ENCODE peak calls at places on chromosomes 1 and 21, in four cellular contexts. J is A549, O is endothelial cell of umbilical vein, W is HepG2. B is an unnamed sample.

GRCh38 chr1:158117854-158118691 is 62.6 kb upstream of the CD1D start:
- DNase-seq in W (peak), J (peak), O (peak), B (peak)

GRCh38 chr1:182604128-182604834 is at the start of gene RGS16:
- DNase-seq in J (peak), O (peak), W (no peak), B (peak)

GRCh38 chr1:19668893-19669292 is 4.2 kb downstream of the HTR6 start:
- DNase-seq in W (no peak), J (no peak), O (no peak), B (no peak)

GRCh38 chr1:26994020-26994745 is 691 bp downstream of the TRNP1 start:
- DNase-seq in W (no peak), J (no peak), O (no peak), B (peak)

GRCh38 chr21:41823166-41823565 is 56.0 kb downstream of the PRDM15 start:
- DNase-seq in W (no peak), J (no peak), O (no peak), B (no peak)

GRCh38 chr21:45640888-45641479 is 2.5 kb upstream of the PCBP3 start:
- DNase-seq in O (no peak), J (peak), W (no peak), B (no peak)

GRCh38 chr1:6497215-6497866 is 5.9 kb upstream of the PLEKHG5 start:
- DNase-seq in O (peak), W (no peak), J (no peak), B (peak)

GRCh38 chr1:204927673-204928641 is 57.3 kb downstream of the NFASC start:
- DNase-seq in W (no peak), J (no peak), O (no peak), B (no peak)

GRCh38 chr1:40944326-40944725 is 35.2 kb upstream of the CTPS1 start:
- DNase-seq in O (peak), J (peak), W (peak), B (no peak)

GRCh38 chr1:82819234-82819633 is 1018.5 kb downstream of the ADGRL2 start:
- DNase-seq in J (no peak), W (no peak), O (peak), B (no peak)

GRCh38 chr1:70331962-70332361 is 22.6 kb downstream of the ANKRD13C start:
- DNase-seq in J (no peak), O (no peak), W (no peak), B (no peak)

GRCh38 chr1:59366352-59366751 is 69.5 kb downstream of the FGGY start:
- DNase-seq in O (no peak), W (no peak), J (no peak), B (no peak)

GRCh38 chr1:201180133-201180532 is 10.5 kb upstream of the IGFN1 start:
- DNase-seq in W (no peak), J (no peak), O (no peak), B (no peak)

GRCh38 chr1:183246436-183246835 is 60.4 kb downstream of the LAMC2 start:
- DNase-seq in O (no peak), W (no peak), J (no peak), B (peak)

GRCh38 chr1:180953791-180954721 is 41.4 kb downstream of the KIAA1614 start:
- DNase-seq in O (peak), J (peak), W (peak), B (no peak)

GRCh38 chr1:51070011-51070410 is 32.0 kb upstream of the C1orf185 start:
- DNase-seq in O (no peak), W (no peak), J (no peak), B (no peak)

GRCh38 chr1:230073371-230074035 is 6.5 kb downstream of the GALNT2 start:
- DNase-seq in J (peak), O (no peak), W (no peak), B (no peak)

GRCh38 chr1:169089776-169090175 is 16.7 kb upstream of the ATP1B1 start:
- DNase-seq in O (no peak), W (no peak), J (no peak), B (no peak)

GRCh38 chr1:244080343-244080929 is 29.4 kb downstream of the ZBTB18 start:
- DNase-seq in J (no peak), O (no peak), W (no peak), B (no peak)

GRCh38 chr1:91997607-91998195 is 32.1 kb upstream of the EPHX4 start:
- DNase-seq in J (peak), W (peak), O (peak), B (peak)

GRCh38 chr1:203428981-203429599 is 46.5 kb upstream of the PRELP start:
- DNase-seq in J (no peak), W (no peak), O (no peak), B (no peak)

GRCh38 chr1:9537863-9538668 is 1.2 kb upstream of the SLC25A33 start:
- DNase-seq in J (no peak), W (peak), O (no peak), B (no peak)

GRCh38 chr1:90781429-90782020 is 64.4 kb upstream of the BARHL2 start:
- DNase-seq in J (no peak), O (no peak), W (no peak), B (no peak)

GRCh38 chr1:24289937-24290595 is 29.1 kb upstream of the GRHL3 start:
- DNase-seq in J (peak), O (peak), W (no peak), B (peak)

GRCh38 chr1:223776075-223776814 is 63.9 kb downstream of the CAPN2 start:
- DNase-seq in O (peak), W (no peak), J (peak), B (peak)

GRCh38 chr1:24765308-24765988 is 20.2 kb downstream of the CLIC4 start:
- DNase-seq in O (peak), J (no peak), W (no peak), B (peak)

GRCh38 chr1:6658359-6658758 is 33.7 kb downstream of the THAP3 start:
- DNase-seq in J (no peak), O (no peak), W (no peak), B (no peak)

GRCh38 chr1:64877151-64877550 is 89.2 kb downstream of the JAK1 start:
- DNase-seq in J (no peak), W (no peak), O (no peak), B (no peak)

GRCh38 chr1:118949317-118949716 is 38.8 kb downstream of the TBX15 start:
- DNase-seq in W (no peak), O (no peak), J (no peak), B (no peak)

GRCh38 chr1:26279598-26280332 is at the start of gene SH3BGRL3:
- DNase-seq in W (peak), O (peak), J (peak), B (peak)

GRCh38 chr1:17661546-17662157 is 93.5 kb upstream of the ACTL8 start:
- DNase-seq in J (peak), W (peak), O (peak), B (peak)

GRCh38 chr1:117634631-117635030 is 28.8 kb downstream of the TENT5C start:
- DNase-seq in O (no peak), W (no peak), J (no peak), B (no peak)

GRCh38 chr1:211337430-211338227 is 11.0 kb downstream of the TRAF5 start:
- DNase-seq in J (no peak), O (no peak), W (no peak), B (no peak)

GRCh38 chr1:53599461-53599860 is 139.5 kb downstream of the GLIS1 start:
- DNase-seq in J (no peak), O (no peak), W (no peak), B (no peak)

GRCh38 chr1:196180847-196181593 is 427.2 kb downstream of the KCNT2 start:
- DNase-seq in J (peak), W (no peak), O (peak), B (peak)

DNA sequence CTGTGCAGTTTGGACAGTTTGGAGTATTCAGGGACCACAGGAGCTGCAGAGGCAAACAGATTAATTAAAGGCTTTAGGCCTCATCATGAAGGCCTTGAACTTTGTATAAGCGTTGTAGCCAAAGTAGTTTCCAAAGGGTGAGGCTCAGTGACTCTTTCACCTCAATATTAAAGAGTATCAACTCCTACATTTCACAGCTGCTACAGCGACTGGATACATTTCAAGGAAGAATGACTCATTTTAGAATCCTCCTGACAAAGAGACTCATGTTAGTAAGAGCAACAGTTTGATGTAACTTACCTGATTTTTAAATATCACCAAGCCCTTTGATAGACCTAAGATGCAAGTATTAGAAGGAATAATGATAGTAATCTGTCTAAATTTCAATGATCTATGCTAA is 355.6 kb downstream of the HLX start:
- DNase-seq in W (no peak), J (no peak), O (no peak), B (no peak)
- TF ChIP-seq POLR2A in W (no peak), J (no peak), O (no peak), B (no peak)

GRCh38 chr21:25567472-25567871 is 39.8 kb downstream of the MRPL39 start:
- DNase-seq in W (no peak), O (peak), J (no peak), B (no peak)

GRCh38 chr21:25568230-25568629 is 39.1 kb downstream of the MRPL39 start:
- DNase-seq in W (no peak), J (no peak), O (peak), B (peak)

GRCh38 chr21:25569711-25570110 is 37.6 kb downstream of the MRPL39 start:
- DNase-seq in J (no peak), W (no peak), O (no peak), B (no peak)

GRCh38 chr21:25566645-25567044 is 40.6 kb downstream of the MRPL39 start:
- DNase-seq in J (no peak), W (no peak), O (no peak), B (no peak)

DNA sequence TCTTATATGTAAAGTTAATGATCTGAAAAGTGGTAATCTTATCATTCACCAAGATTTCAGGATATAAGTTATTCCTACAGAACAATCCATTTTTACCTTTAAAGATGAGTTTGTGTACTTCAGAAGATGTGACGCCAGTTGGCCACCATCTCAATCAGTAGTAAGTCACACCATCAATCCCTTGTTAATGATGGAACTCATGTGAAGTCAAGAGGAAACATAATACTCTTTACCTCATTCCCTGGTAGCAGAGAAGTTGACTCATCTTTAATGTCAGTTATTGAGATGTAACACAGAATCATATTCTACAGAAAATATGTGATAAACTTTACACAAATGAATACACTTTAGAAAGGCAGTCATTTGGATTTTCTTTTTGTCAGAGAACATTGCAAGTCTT is 38.2 kb downstream of the MRPL39 start:
- DNase-seq in W (no peak), J (no peak), O (peak), B (no peak)
- TF ChIP-seq MAX in W (no peak), J (no peak), O (no peak), B (no peak)

GRCh38 chr1:246040200-246040890 is 466.7 kb downstream of the SMYD3 start:
- DNase-seq in W (no peak), O (no peak), J (no peak), B (no peak)
- TF ChIP-seq MYC in W (no peak), O (no peak), J (no peak), B (no peak)

GRCh38 chr1:155198547-155198906 is 9.2 kb downstream of the THBS3 start:
- DNase-seq in W (no peak), J (no peak), O (no peak), B (no peak)

GRCh38 chr1:155197901-155198546 is 9.7 kb downstream of the THBS3 start:
- DNase-seq in W (no peak), J (no peak), O (no peak), B (no peak)

GRCh38 chr1:155196103-155196892 is 11.4 kb downstream of the THBS3 start:
- DNase-seq in J (no peak), W (no peak), O (no peak), B (no peak)

GRCh38 chr1:155195201-155196102 is 12.2 kb downstream of the THBS3 start:
- DNase-seq in J (no peak), W (no peak), O (no peak), B (no peak)

DNA sequence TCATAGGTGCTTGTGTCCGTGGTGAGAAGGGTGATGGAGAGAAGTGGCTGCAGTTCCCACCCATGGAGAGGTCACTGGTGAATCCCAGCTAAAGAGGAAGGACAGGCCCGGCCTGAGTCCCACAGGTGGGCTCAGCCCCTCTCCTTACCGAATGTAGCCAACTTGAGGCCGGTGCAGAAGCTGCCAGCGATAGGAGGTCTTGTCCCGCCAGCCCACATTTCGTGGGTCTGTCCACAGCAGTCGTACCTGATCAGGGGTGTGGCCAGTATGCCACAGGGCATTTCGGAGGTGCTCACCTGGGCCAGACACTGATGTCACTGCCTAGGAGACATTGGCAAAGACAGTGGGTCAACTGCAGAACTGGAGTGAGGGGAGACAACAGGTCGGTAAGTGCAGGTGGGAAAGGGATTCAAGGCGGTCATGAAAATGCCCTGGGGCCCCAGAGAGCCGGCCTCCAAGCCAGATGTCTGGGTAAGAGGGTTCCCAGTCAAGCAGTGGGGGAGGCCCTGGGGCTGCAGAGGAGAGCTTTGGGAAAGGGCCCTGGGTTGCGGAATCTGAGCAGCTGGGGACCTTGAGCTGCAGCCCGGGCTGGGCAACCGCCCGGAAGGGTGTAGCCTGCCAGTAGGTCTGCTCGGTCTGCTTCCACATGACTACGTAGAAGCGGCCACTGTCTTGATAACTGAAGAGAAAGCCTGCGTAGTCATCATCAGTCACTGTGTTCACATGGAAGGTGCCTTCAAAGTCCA is 10.6 kb downstream of the THBS3 start:
- DNase-seq in W (no peak), J (no peak), O (no peak), B (no peak)
- TF ChIP-seq POLR2A in W (no peak), J (no peak), O (no peak), B (no peak)

GRCh38 chr1:55311057-55311631 is 96.0 kb upstream of the USP24 start:
- DNase-seq in O (no peak), J (peak), W (no peak), B (no peak)
- TF ChIP-seq MAX in O (no peak), J (no peak), W (no peak), B (no peak)

DNA sequence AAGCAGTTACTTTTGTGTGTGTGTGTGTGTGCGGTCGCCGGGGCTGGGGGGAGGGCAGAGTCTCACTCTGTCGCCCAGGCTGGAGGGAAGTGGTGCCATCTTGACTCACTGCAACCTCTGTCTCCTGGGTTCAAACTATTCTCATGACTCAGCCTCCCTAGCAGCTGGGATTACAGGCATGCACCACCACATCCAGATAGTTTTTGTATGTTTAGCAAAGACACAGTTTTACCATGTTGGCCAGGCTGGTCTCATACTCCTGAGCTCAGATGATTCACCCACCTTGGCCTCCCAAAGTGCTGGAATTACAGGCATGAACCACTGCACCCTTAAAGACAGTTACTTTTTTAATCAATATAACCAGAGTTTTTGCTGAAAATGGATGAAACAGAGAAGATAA is 207.0 kb downstream of the PTPRC start:
- DNase-seq in W (no peak), O (no peak), J (no peak), B (no peak)
- TF ChIP-seq MYC in W (no peak), O (no peak), J (no peak), B (no peak)

GRCh38 chr1:228166170-228166936 is 749 bp downstream of the IBA57 start:
- DNase-seq in O (no peak), J (peak), W (peak), B (peak)
- TF ChIP-seq POLR2A in O (no peak), J (no peak), W (peak), B (no peak)

B was measured in NB4.